ENCODE peak calls at places on chromosome 10, in five cellular contexts. I, V, O, J and F are unnamed samples.

GRCh38 chr10:50432206-50432605 is 180.9 kb upstream of the ASAH2 start:
- DNase-seq in I (no peak), V (no peak), O (no peak), J (no peak), F (no peak)

GRCh38 chr10:95280637-95281036 is 10.2 kb downstream of the PDLIM1 start:
- DNase-seq in I (no peak), V (no peak), O (no peak), J (no peak), F (no peak)

GRCh38 chr10:98971464-98971863 is 264.2 kb downstream of the HPSE2 start:
- DNase-seq in I (no peak), V (no peak), O (no peak), J (no peak), F (no peak)

GRCh38 chr10:21195149-21195731 is 298.1 kb upstream of the NEBL start:
- DNase-seq in I (no peak), V (no peak), O (no peak), J (no peak), F (no peak)

GRCh38 chr10:30784521-30784895 is 155.0 kb upstream of the LYZL2 start:
- DNase-seq in I (peak), V (no peak), O (no peak), J (no peak), F (no peak)

GRCh38 chr10:69057261-69057950 is 30.5 kb upstream of the SRGN start:
- DNase-seq in I (no peak), V (no peak), O (no peak), J (peak), F (no peak)

GRCh38 chr10:122034149-122034756 is 45.3 kb downstream of the TACC2 start:
- DNase-seq in I (no peak), V (no peak), O (no peak), J (no peak), F (no peak)

GRCh38 chr10:102593074-102593803 is 51.0 kb upstream of the TRIM8 start:
- DNase-seq in I (no peak), V (no peak), O (no peak), J (no peak), F (no peak)

GRCh38 chr10:103238506-103239252 is 7.0 kb upstream of the RPEL1 start:
- DNase-seq in I (no peak), V (no peak), O (no peak), J (peak), F (no peak)

GRCh38 chr10:121132278-121132672 is 281.1 kb downstream of the WDR11 start:
- DNase-seq in I (no peak), V (no peak), O (no peak), J (no peak), F (no peak)

GRCh38 chr10:4067552-4068254 is 282.7 kb upstream of the KLF6 start:
- DNase-seq in I (no peak), V (no peak), O (no peak), J (no peak), F (no peak)

GRCh38 chr10:17961551-17962422 is 10.1 kb downstream of the SLC39A12 start:
- DNase-seq in I (no peak), V (no peak), O (no peak), J (no peak), F (no peak)

GRCh38 chr10:11586170-11586569 is 25.3 kb downstream of the USP6NL start:
- DNase-seq in I (no peak), V (no peak), O (no peak), J (no peak), F (no peak)

GRCh38 chr10:44786451-44786850 is 124.7 kb upstream of the TMEM72 start:
- DNase-seq in I (no peak), V (no peak), O (no peak), J (no peak), F (no peak)

GRCh38 chr10:3782456-3783312 is 2.3 kb downstream of the KLF6 start:
- DNase-seq in I (no peak), V (peak), O (peak), J (peak), F (no peak)

GRCh38 chr10:72303424-72304128 is 29.9 kb downstream of the DDIT4 start:
- DNase-seq in I (no peak), V (no peak), O (no peak), J (no peak), F (no peak)

GRCh38 chr10:132205650-132206376 is 19.1 kb downstream of the DPYSL4 start:
- DNase-seq in I (no peak), V (no peak), O (no peak), J (no peak), F (no peak)

GRCh38 chr10:114876602-114877300 is 55.2 kb downstream of the FHIP2A start:
- DNase-seq in I (no peak), V (peak), O (peak), J (peak), F (no peak)

GRCh38 chr10:86960863-86961434 is 2.5 kb downstream of the SNCG start:
- DNase-seq in I (no peak), V (no peak), O (no peak), J (no peak), F (no peak)

GRCh38 chr10:4331150-4331549 is 494.9 kb upstream of the AKR1E2 start:
- DNase-seq in I (no peak), V (no peak), O (no peak), J (no peak), F (no peak)

GRCh38 chr10:92440578-92440977 is 133.3 kb downstream of the IDE start:
- DNase-seq in I (no peak), V (no peak), O (no peak), J (no peak), F (no peak)

GRCh38 chr10:34732926-34733325 is 82.2 kb downstream of the PARD3 start:
- DNase-seq in I (no peak), V (no peak), O (no peak), J (no peak), F (no peak)

GRCh38 chr10:58351616-58352578 is 17.1 kb downstream of the UBE2D1 start:
- DNase-seq in I (no peak), V (no peak), O (no peak), J (no peak), F (no peak)

GRCh38 chr10:77004917-77005564 is 632.6 kb downstream of the KCNMA1 start:
- DNase-seq in I (peak), V (no peak), O (no peak), J (peak), F (no peak)

GRCh38 chr10:18233775-18234174 is 93.6 kb downstream of the CACNB2 start:
- DNase-seq in I (no peak), V (no peak), O (no peak), J (peak), F (no peak)

GRCh38 chr10:8616166-8616565 is 561.7 kb downstream of the GATA3 start:
- DNase-seq in I (no peak), V (no peak), O (no peak), J (no peak), F (no peak)

GRCh38 chr10:132986576-132986975 is 44.2 kb upstream of the CFAP46 start:
- DNase-seq in I (no peak), V (no peak), O (no peak), J (no peak), F (no peak)

GRCh38 chr10:97612386-97612785 is 20.9 kb downstream of the MORN4 start:
- DNase-seq in I (no peak), V (no peak), O (no peak), J (peak), F (no peak)

GRCh38 chr10:70222340-70222794 is 10.9 kb downstream of the PPA1 start:
- DNase-seq in I (no peak), V (no peak), O (no peak), J (no peak), F (no peak)

GRCh38 chr10:18500576-18500975 is 150.8 kb downstream of the NSUN6 start:
- DNase-seq in I (no peak), V (no peak), O (no peak), J (no peak), F (no peak)

GRCh38 chr10:126259883-126260282 is 128.4 kb downstream of the ADAM12 start:
- DNase-seq in I (no peak), V (no peak), O (no peak), J (no peak), F (no peak)

GRCh38 chr10:122213766-122214165 is 57.3 kb upstream of the BTBD16 start:
- DNase-seq in I (no peak), V (no peak), O (peak), J (no peak), F (no peak)

GRCh38 chr10:103564799-103565365 is 71.4 kb downstream of the NEURL1 start:
- DNase-seq in I (no peak), V (no peak), O (no peak), J (no peak), F (no peak)

GRCh38 chr10:49664006-49664841 is 15.2 kb upstream of the C10orf53 start:
- DNase-seq in I (no peak), V (no peak), O (no peak), J (no peak), F (no peak)